ENCODE peak calls at places on chromosomes 3 and 15, in eight cellular contexts. M is WERI-Rb-1, R is tibial nerve, O is HCT116, D is cardiac muscle cell, K is bronchial epithelial cell, J is SJSA1, Z is PC-3. X is an unnamed sample.

GRCh38 chr3:129663045-129663446 is 56.6 kb upstream of the PLXND1 start:
- DNase-seq in M (no peak), R (no peak), O (peak; percentile 93), D (no peak), K (peak; percentile 96), J (no peak), Z (peak; percentile 97), X (no peak)

GRCh38 chr15:74642328-74642723 is 26.7 kb downstream of the CLK3 start:
- DNase-seq in M (no peak), R (no peak), O (no peak), D (no peak), K (peak; percentile 45), J (no peak), Z (no peak), X (no peak)

GRCh38 chr3:168589376-168589775 is 493.7 kb upstream of the GOLIM4 start:
- DNase-seq in M (no peak), R (no peak), O (no peak), D (no peak), K (no peak), J (no peak), Z (no peak), X (no peak)

GRCh38 chr3:149340310-149340933 is 7.0 kb upstream of the TM4SF18 start:
- DNase-seq in M (no peak), R (peak; percentile 32), O (no peak), D (peak; percentile 64), K (peak; percentile 72), J (no peak), Z (peak; percentile 86), X (no peak)

GRCh38 chr3:186141776-186142175 is 32.9 kb upstream of the ETV5 start:
- DNase-seq in M (peak; percentile 13), R (no peak), O (no peak), D (no peak), K (no peak), J (no peak), Z (no peak), X (no peak)

GRCh38 chr15:51030649-51031316 is 63.9 kb downstream of the TNFAIP8L3 start:
- DNase-seq in M (no peak), R (no peak), O (no peak), D (peak; percentile 38), K (peak; percentile 92), J (peak; percentile 69), Z (peak; percentile 92), X (peak; percentile 85)

GRCh38 chr3:183265713-183266417 is 12.8 kb downstream of the B3GNT5 start:
- DNase-seq in M (no peak), R (no peak), O (peak; percentile 81), D (peak; percentile 66), K (peak; percentile 100), J (peak; percentile 56), Z (peak; percentile 97), X (no peak)

GRCh38 chr15:42577514-42578031 is 2.2 kb downstream of the STARD9 start:
- DNase-seq in M (peak; percentile 81), R (peak; percentile 54), O (no peak), D (peak; percentile 69), K (no peak), J (no peak), Z (no peak), X (no peak)

GRCh38 chr3:144114767-144115166 is 143.1 kb downstream of the DIPK2A start:
- DNase-seq in M (no peak), R (no peak), O (no peak), D (peak; percentile 14), K (no peak), J (no peak), Z (peak; percentile 5), X (no peak)

GRCh38 chr3:110261141-110261540 is 810.5 kb upstream of the NECTIN3 start:
- DNase-seq in M (no peak), R (no peak), O (no peak), D (no peak), K (no peak), J (no peak), Z (no peak), X (no peak)

GRCh38 chr3:86995537-86995936 is 4.6 kb upstream of the VGLL3 start:
- DNase-seq in M (no peak), R (no peak), O (peak; percentile 21), D (peak; percentile 91), K (peak; percentile 81), J (peak; percentile 71), Z (peak; percentile 84), X (no peak)

GRCh38 chr3:188241072-188241471 is 87.1 kb downstream of the LPP start:
- DNase-seq in M (no peak), R (no peak), O (no peak), D (no peak), K (no peak), J (no peak), Z (no peak), X (peak; percentile 56)

GRCh38 chr15:74179101-74179841 is 5.8 kb downstream of the ISLR start:
- DNase-seq in M (no peak), R (peak; percentile 40), O (no peak), D (peak; percentile 98), K (peak; percentile 17), J (peak; percentile 86), Z (peak; percentile 91), X (peak; percentile 98)

GRCh38 chr3:178420033-178420432 is 116.2 kb upstream of the KCNMB2 start:
- DNase-seq in M (no peak), R (no peak), O (no peak), D (no peak), K (no peak), J (no peak), Z (peak; percentile 53), X (no peak)

GRCh38 chr15:60803059-60803458 is 324.1 kb upstream of the ICE2 start:
- DNase-seq in M (no peak), R (no peak), O (no peak), D (no peak), K (no peak), J (no peak), Z (no peak), X (no peak)

GRCh38 chr15:59537384-59537783 is 74.2 kb upstream of the GCNT3 start:
- DNase-seq in M (no peak), R (no peak), O (no peak), D (no peak), K (no peak), J (no peak), Z (no peak), X (no peak)

GRCh38 chr3:44128057-44128775 is 113.5 kb upstream of the TOPAZ1 start:
- DNase-seq in M (no peak), R (no peak), O (no peak), D (peak; percentile 4), K (no peak), J (no peak), Z (no peak), X (no peak)

GRCh38 chr15:96058103-96058851 is 272.2 kb upstream of the NR2F2 start:
- DNase-seq in M (no peak), R (no peak), O (no peak), D (no peak), K (peak; percentile 23), J (no peak), Z (no peak), X (no peak)
- H3K27me3 ChIP-seq in M (no peaks in the 10 kb centered on the region), R (no peaks in the 10 kb centered on the region), O (no peaks in the 10 kb centered on the region), D (peaks cover 13% of the 10 kb centered on the region), K (no peaks in the 10 kb centered on the region), J (no peaks in the 10 kb centered on the region), Z (no peaks in the 10 kb centered on the region), X (no peaks in the 10 kb centered on the region)

DNA sequence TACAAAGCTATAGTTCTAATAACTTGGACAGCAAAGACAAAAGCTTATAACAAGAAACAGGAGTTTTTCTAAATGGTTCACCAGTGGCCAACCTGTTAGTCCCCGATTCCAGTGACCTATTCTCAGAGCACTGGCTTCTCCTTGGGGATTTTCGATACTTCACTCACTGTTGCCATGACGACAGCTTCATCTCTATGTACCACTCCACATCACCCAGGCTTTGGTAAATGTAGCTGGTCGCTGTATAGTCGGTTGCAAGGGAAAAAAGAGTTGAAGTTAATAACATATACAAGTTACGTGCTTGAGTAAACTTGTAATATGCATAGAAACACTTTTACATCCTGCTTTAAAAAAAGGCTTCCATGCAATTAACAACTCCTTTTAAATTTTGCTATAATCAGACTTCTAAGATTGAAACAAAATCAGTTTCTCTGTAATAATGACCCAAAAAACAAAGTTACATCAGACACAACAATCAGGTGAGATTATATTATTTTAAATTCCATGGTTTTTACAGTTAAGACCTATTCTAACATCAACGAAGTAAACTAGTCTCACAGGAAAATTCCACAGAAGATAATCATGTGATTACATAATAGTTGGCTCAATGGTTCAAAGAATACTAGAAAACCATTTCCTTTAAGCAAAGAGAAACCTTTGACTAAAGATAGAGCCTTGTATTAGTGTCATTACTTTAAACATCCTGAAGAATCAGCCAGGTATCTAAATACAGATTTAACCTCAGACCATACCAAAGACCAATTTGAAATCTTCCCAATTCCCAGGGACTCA is 2.9 kb downstream of the CCNL1 start:
- DNase-seq in M (no peak), R (no peak), O (no peak), D (no peak), K (peak; percentile 37), J (no peak), Z (no peak), X (no peak)
- H3K36me3 ChIP-seq in M (peaks cover 78% of the 10 kb centered on the region), R (peaks cover 51% of the 10 kb centered on the region), O (peaks cover 66% of the 10 kb centered on the region), D (peaks cover 61% of the 10 kb centered on the region), K (peaks cover 10% of the 10 kb centered on the region), J (peaks cover 79% of the 10 kb centered on the region), Z (peaks cover 72% of the 10 kb centered on the region), X (peaks cover 55% of the 10 kb centered on the region)

DNA sequence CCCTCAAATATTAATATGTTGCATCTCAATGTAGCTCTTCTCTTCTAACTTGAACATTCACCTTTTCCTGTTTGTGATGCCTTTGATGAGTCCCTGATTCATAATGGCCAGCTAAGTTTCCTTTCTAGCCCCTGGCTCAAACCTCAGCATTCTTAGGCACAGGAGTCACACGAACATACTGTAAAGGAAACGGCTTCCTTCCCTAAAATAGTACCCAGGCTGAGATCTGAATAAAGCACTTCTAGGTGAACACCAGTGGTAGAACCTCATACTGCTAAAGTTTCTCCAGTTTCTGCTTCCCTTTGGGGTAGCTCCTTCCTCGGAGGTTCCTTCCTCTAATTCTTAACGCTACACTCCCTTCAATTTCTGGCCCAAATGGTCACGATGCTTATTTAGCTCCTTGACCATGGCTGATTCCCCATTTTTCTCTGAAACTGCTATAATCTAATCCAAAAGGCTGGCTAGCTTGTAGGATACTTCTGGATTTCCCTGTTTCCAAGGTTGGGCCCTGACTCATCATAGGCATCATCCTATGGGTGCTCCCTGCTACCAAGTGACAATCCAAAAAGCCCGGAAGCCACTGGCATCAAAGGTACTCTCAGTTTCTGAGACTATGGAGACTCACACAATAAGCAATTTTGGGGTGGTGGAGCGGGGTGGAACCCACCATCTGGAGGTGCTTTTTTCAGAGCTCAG is 2.4 kb downstream of the ANAPC13 start:
- DNase-seq in M (no peak), R (no peak), O (no peak), D (peak; percentile 60), K (peak; percentile 94), J (peak; percentile 51), Z (peak; percentile 65), X (no peak)
- H3K4me3 ChIP-seq in M (no peak overlapping the region), R (no peak overlapping the region), O (no peak overlapping the region), D (no peak overlapping the region), K (no peak overlapping the region), J (no peak overlapping the region), Z (peak overlapping the region; percentile 29), X (no peak overlapping the region)

DNA sequence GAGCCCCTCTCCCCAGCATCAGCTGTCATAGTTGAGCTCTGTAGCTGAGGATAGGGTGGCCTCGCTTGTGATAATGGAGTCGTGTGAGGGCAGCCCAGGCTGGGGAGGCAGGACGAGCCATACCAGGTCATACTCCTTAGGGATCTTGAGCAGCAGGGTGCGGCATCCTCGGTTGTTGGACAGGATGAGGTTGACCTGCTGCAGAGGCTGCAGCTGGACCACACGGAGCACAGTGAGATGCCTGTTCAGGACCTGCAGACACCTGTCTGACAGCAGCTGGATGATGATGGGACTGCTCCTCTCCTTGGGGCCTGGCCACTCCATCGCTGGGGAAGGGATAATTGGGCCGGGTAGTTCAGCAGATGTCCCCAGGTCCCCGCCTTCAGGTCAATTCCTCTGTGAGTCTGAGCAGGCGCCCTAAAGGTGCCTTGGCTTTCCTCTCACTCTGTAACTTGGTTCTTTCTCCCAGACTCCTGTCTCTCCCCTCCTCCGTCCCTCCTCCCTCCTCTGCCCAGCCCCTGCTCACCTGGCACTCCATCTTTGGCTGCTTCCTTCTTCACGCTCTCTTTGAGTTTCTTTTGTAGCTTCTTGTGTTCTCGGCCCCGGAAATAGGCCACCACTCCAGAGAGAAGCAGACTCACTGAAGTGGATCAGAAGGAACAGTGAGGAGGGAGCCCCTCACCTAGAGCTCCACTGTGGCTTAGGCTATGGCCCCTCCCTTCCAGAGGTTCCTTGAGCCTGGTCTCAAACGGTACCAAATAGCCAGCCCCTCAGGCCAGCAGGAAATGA is 7.8 kb downstream of the DUOX2 start:
- DNase-seq in M (no peak), R (no peak), O (no peak), D (no peak), K (no peak), J (no peak), Z (no peak), X (peak; percentile 57)
- H3K27me3 ChIP-seq in M (peaks cover 7% of the 10 kb centered on the region), R (peaks cover 28% of the 10 kb centered on the region), O (no peaks in the 10 kb centered on the region), D (peaks cover 77% of the 10 kb centered on the region), K (peaks cover 11% of the 10 kb centered on the region), J (no peaks in the 10 kb centered on the region), Z (peaks cover 4% of the 10 kb centered on the region), X (no peaks in the 10 kb centered on the region)

X was measured in tibial artery.